ENCODE peak calls at places on chromosomes 3 and 15, in eight cellular contexts. R, Q, H, B, K, A, Z and L are unnamed samples.

GRCh38 chr3:42376397-42376798 is 34.0 kb downstream of the LYZL4 start:
- DNase-seq in K (peak; percentile 33), Z (peak; percentile 15), R (peak; percentile 55), H (peak; percentile 71), A (no peak), B (peak; percentile 17), Q (peak; percentile 72), L (no peak)

GRCh38 chr15:42016971-42017370 is 3.9 kb downstream of the PLA2G4E start:
- DNase-seq in A (no peak), B (no peak), R (no peak), Q (no peak), Z (no peak), K (no peak), H (no peak), L (no peak)

GRCh38 chr3:45564172-45564571 is 30.4 kb upstream of the LIMD1 start:
- DNase-seq in R (no peak), H (no peak), K (no peak), Q (no peak), Z (no peak), A (no peak), B (no peak), L (no peak)

GRCh38 chr3:114809668-114810413 is 337.2 kb downstream of the ZBTB20 start:
- DNase-seq in K (no peak), Z (no peak), R (no peak), Q (peak; percentile 65), H (no peak), A (peak; percentile 8), B (no peak), L (no peak)

GRCh38 chr3:53194218-53195065 is 33.4 kb downstream of the PRKCD start:
- DNase-seq in R (peak; percentile 48), Z (no peak), K (peak; percentile 71), H (no peak), A (no peak), Q (peak; percentile 39), B (peak; percentile 39), L (no peak)

GRCh38 chr15:74540135-74540760 is 772 bp upstream of the ARID3B start:
- DNase-seq in Z (no peak), Q (peak; percentile 60), B (no peak), K (no peak), R (no peak), A (peak; percentile 38), H (no peak), L (no peak)

GRCh38 chr15:64865998-64866520 is 24.3 kb downstream of the PLEKHO2 start:
- DNase-seq in H (no peak), R (peak; percentile 62), K (no peak), A (no peak), Z (no peak), B (no peak), Q (peak; percentile 98), L (no peak)

GRCh38 chr3:65126527-65127440 is 439.0 kb upstream of the ADAMTS9 start:
- DNase-seq in H (no peak), A (no peak), R (no peak), Z (no peak), K (no peak), B (peak; percentile 60), Q (peak; percentile 10), L (no peak)

GRCh38 chr15:71003314-71003713 is 110.7 kb downstream of the LRRC49 start:
- DNase-seq in R (no peak), Q (peak; percentile 62), H (no peak), K (no peak), A (no peak), Z (no peak), B (peak; percentile 21), L (no peak)

GRCh38 chr3:12557472-12558105 is 702 bp downstream of the MKRN2 start:
- DNase-seq in A (peak; percentile 49), H (no peak), Q (peak; percentile 59), R (no peak), Z (no peak), B (peak; percentile 54), K (no peak), L (no peak)

GRCh38 chr3:94272030-94272429 is 209.2 kb downstream of the NSUN3 start:
- DNase-seq in Q (peak; percentile 2), R (no peak), K (no peak), B (no peak), Z (no peak), H (no peak), A (no peak), L (no peak)

GRCh38 chr15:44775923-44776322 is 39.6 kb downstream of the TRIM69 start:
- DNase-seq in B (no peak), Z (no peak), A (no peak), Q (no peak), H (no peak), K (no peak), R (no peak), L (peak; percentile 22)

GRCh38 chr3:159208080-159208479 is 406.2 kb downstream of the MFSD1 start:
- DNase-seq in R (no peak), Z (no peak), K (no peak), H (no peak), A (no peak), Q (no peak), B (no peak), L (no peak)

GRCh38 chr3:16309558-16309957 is 44.5 kb downstream of the OXNAD1 start:
- DNase-seq in R (no peak), B (peak; percentile 53), H (no peak), Q (peak; percentile 68), A (no peak), K (no peak), Z (peak; percentile 57), L (no peak)

GRCh38 chr15:83919319-83919830 is 265.5 kb downstream of the ADAMTSL3 start:
- DNase-seq in K (no peak), Z (no peak), B (no peak), A (no peak), R (no peak), H (no peak), Q (no peak), L (no peak)

GRCh38 chr3:128051459-128051836 is 789 bp upstream of the SEC61A1 start:
- DNase-seq in H (no peak), K (no peak), Q (no peak), Z (no peak), R (no peak), A (no peak), B (no peak), L (no peak)

GRCh38 chr3:103684956-103685355 is 1250.1 kb downstream of the ZPLD1 start:
- DNase-seq in Z (no peak), Q (no peak), K (no peak), A (no peak), H (no peak), B (no peak), R (no peak), L (no peak)

GRCh38 chr3:103693831-103694230 is 1259.0 kb downstream of the ZPLD1 start:
- DNase-seq in R (no peak), Z (no peak), H (no peak), K (no peak), Q (no peak), B (no peak), A (no peak), L (no peak)

GRCh38 chr3:103685940-103686339 is 1251.1 kb downstream of the ZPLD1 start:
- DNase-seq in K (no peak), R (no peak), Q (no peak), B (no peak), H (no peak), Z (no peak), A (no peak), L (no peak)

GRCh38 chr3:103690536-103690935 is 1255.7 kb downstream of the ZPLD1 start:
- DNase-seq in K (no peak), Z (no peak), B (no peak), H (no peak), R (no peak), Q (no peak), A (no peak), L (no peak)
- TF ChIP-seq POLR2A in K (no peak), Z (no peak), B (no peak), H (no peak), R (no peak), Q (no peak), A (no peak), L (no peak)

DNA sequence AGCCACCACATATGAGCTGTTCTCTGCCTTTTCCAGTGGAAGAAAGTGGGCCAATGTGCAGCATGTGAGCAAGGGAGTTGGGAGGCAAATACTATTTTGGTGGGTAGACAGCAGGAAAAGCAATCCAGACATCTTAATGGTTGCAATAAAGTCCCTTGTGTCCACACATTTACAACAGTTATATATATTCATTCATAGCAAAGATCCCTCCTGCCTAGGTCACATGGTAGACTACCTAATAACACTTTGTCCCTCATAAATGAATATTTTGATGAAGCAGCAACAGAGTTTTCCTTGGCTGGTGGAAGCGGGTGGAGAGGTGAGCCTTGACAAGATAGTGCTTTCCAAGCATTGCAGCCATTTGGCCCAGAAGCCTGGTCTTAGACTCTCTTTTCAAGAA is 6.2 kb upstream of the NSMCE3 start:
- DNase-seq in H (no peak), K (no peak), Z (no peak), R (no peak), B (no peak), A (no peak), Q (no peak), L (no peak)
- TF ChIP-seq CTCF in H (no peak), K (no peak), Z (no peak), R (no peak), B (no peak), A (no peak), Q (no peak), L (no peak)

GRCh38 chr3:51983578-51984268 is 388 bp downstream of the ACY1 start:
- DNase-seq in K (no peak), R (no peak), H (no peak), B (no peak), A (no peak), Z (no peak), Q (no peak), L (no peak)

GRCh38 chr3:51985063-51985462 is 1.7 kb downstream of the ACY1 start:
- DNase-seq in K (no peak), R (no peak), H (no peak), A (no peak), Q (no peak), B (no peak), Z (no peak), L (no peak)

GRCh38 chr3:51984269-51984647 is 923 bp downstream of the ACY1 start:
- DNase-seq in Q (no peak), H (no peak), K (no peak), R (no peak), B (no peak), A (no peak), Z (no peak), L (no peak)

GRCh38 chr3:51982352-51982837 is 940 bp upstream of the ACY1 start:
- DNase-seq in Z (peak; percentile 57), A (peak; percentile 91), R (peak; percentile 42), H (no peak), B (no peak), K (no peak), Q (no peak), L (no peak)

GRCh38 chr3:51982838-51983577 is at the start of gene ACY1:
- DNase-seq in H (peak; percentile 80), R (peak; percentile 91), A (peak; percentile 87), K (peak; percentile 93), Z (peak; percentile 57), Q (peak; percentile 81), B (peak; percentile 87), L (peak; percentile 79)
- TF ChIP-seq POLR2A in H (no peak), R (peak; percentile 68), A (no peak), K (peak; percentile 3), Z (peak; percentile 18), Q (peak; percentile 74), B (peak; percentile 65), L (no peak)

DNA sequence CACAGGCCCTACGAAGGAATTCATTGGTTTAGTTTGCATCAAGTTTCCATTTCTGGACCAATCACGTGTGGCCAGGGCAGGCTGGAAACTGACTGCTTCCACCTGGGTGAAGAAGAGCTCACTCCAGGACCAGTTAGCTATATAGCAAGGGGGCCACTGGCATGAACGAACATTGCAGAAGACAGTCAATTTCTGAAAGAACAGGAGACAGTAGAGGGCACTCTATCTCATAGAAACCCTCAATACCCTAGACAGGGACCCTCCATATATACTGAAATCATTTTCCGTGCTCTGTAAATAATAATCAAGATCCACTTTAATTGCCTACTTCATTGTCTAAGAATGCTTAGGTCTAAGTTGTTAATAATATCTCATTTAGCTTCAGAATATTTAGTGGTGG is 215.6 kb downstream of the CADPS start:
- DNase-seq in Q (no peak), B (no peak), A (no peak), Z (no peak), K (no peak), R (no peak), H (no peak), L (no peak)
- TF ChIP-seq CTCF in Q (no peak), B (no peak), A (peak; percentile 43), Z (no peak), K (no peak), R (no peak), H (no peak), L (no peak)